ENCODE peak calls at places on chromosomes 2 and 18, in eight cellular contexts. L is cardiac muscle cell, J is NCI-H510A treated with DMSO at 0.1 percent for 48 hours, V is astrocyte of the cerebellum, Q is DMS 273 treated with DMSO at 0.1 percent for 48 hours, A is hippocampal formation, G is iris pigment epithelial cell, X is retina. U is an unnamed sample.

GRCh38 chr2:229454934-229455631 is 184.0 kb upstream of the PID1 start:
- DNase-seq in Q (no peak), J (no peak), L (no peak), X (no peak), A (no peak), V (peak; percentile 43), G (peak; percentile 95), U (no peak)

GRCh38 chr2:110993557-110994231 is 127.0 kb upstream of the BCL2L11 start:
- DNase-seq in V (no peak), L (peak; percentile 17), A (no peak), J (peak; percentile 21), Q (no peak), X (no peak), G (no peak), U (no peak)

GRCh38 chr18:79947054-79947755 is 4.2 kb downstream of the SLC66A2 start:
- DNase-seq in V (no peak), Q (no peak), A (no peak), X (no peak), L (no peak), J (no peak), G (no peak), U (no peak)

GRCh38 chr2:232537499-232537898 is 2.0 kb upstream of the CHRNG start:
- DNase-seq in X (no peak), Q (no peak), A (no peak), J (no peak), G (no peak), V (no peak), L (no peak), U (no peak)

GRCh38 chr18:79597176-79598045 is 82.2 kb upstream of the CTDP1 start:
- DNase-seq in J (no peak), L (no peak), X (no peak), A (no peak), V (no peak), Q (no peak), G (no peak), U (no peak)

GRCh38 chr2:26455801-26456700 is 21.9 kb downstream of the OTOF start:
- DNase-seq in G (no peak), V (no peak), A (no peak), X (no peak), Q (no peak), J (no peak), L (no peak), U (no peak)

GRCh38 chr2:242030858-242031257 is 161.3 kb downstream of the RTP5 start:
- DNase-seq in L (no peak), A (no peak), Q (no peak), J (no peak), G (no peak), V (no peak), X (no peak), U (no peak)

GRCh38 chr2:68206779-68207178 is 45.6 kb downstream of the PPP3R1 start:
- DNase-seq in Q (no peak), L (no peak), G (no peak), J (no peak), V (no peak), A (no peak), X (no peak), U (no peak)

GRCh38 chr2:127154985-127155650 is 48.2 kb upstream of the BIN1 start:
- DNase-seq in X (no peak), J (no peak), L (no peak), A (no peak), V (peak; percentile 63), Q (no peak), G (peak; percentile 35), U (no peak)

GRCh38 chr2:227871375-227871788 is at the start of gene DAW1:
- DNase-seq in L (peak; percentile 85), V (no peak), J (peak; percentile 76), X (peak; percentile 90), A (no peak), G (peak; percentile 70), Q (no peak), U (peak; percentile 32)

GRCh38 chr2:109435866-109436634 is 177.7 kb downstream of the SEPTIN10 start:
- DNase-seq in V (no peak), G (peak; percentile 19), J (no peak), X (no peak), A (no peak), Q (no peak), L (no peak), U (no peak)

GRCh38 chr2:96329416-96329815 is 4.3 kb downstream of the ITPRIPL1 start:
- DNase-seq in V (peak; percentile 47), A (no peak), X (no peak), L (no peak), G (peak; percentile 68), J (no peak), Q (no peak), U (no peak)

GRCh38 chr2:195316485-195316884 is 340.5 kb upstream of the SLC39A10 start:
- DNase-seq in X (no peak), J (no peak), A (no peak), L (no peak), Q (no peak), G (peak; percentile 12), V (no peak), U (no peak)